ENCODE peak calls at places on chromosomes 1 and 21, in four cellular contexts. V is GM04504; G is NCI-H1092; M is CD8-positive, alpha-beta memory T cell. O is an unnamed sample.

GRCh38 chr1:189805735-189806134 is 671.9 kb downstream of the BRINP3 start:
- DNase-seq in G (no peak), V (no peak), M (no peak), O (no peak)

GRCh38 chr1:9589719-9590157 is 1.0 kb downstream of the TMEM201 start:
- DNase-seq in M (no peak), G (no peak), V (no peak), O (no peak)

GRCh38 chr1:62613325-62613727 is 16.0 kb downstream of the ANGPTL3 start:
- DNase-seq in G (no peak), V (no peak), M (no peak), O (no peak)

GRCh38 chr1:186079084-186079684 is 295.9 kb downstream of the TPR start:
- DNase-seq in V (no peak), G (no peak), M (no peak), O (no peak)

GRCh38 chr21:45926281-45926680 is 55.3 kb upstream of the COL6A1 start:
- DNase-seq in V (no peak), G (no peak), M (no peak), O (no peak)

GRCh38 chr21:16891821-16892220 is 621.0 kb upstream of the CXADR start:
- DNase-seq in M (no peak), V (peak; percentile 32), G (no peak), O (no peak)

GRCh38 chr21:36856643-36857042 is 109.8 kb downstream of the HLCS start:
- DNase-seq in M (no peak), G (no peak), V (no peak), O (no peak)

GRCh38 chr1:94919241-94920030 is 7.5 kb downstream of the CNN3 start:
- DNase-seq in M (no peak), G (no peak), V (no peak), O (no peak)

GRCh38 chr1:37692834-37693175 is 489 bp downstream of the CDCA8 start:
- DNase-seq in M (no peak), V (no peak), G (no peak), O (no peak)

GRCh38 chr21:41802684-41803083 is 35.8 kb upstream of the RIPK4 start:
- DNase-seq in V (peak; percentile 55), M (no peak), G (peak; percentile 37), O (no peak)

GRCh38 chr21:39666681-39667315 is 54.1 kb downstream of the B3GALT5 start:
- DNase-seq in G (no peak), M (no peak), V (no peak), O (no peak)

GRCh38 chr1:3133671-3134070 is 64.7 kb downstream of the PRDM16 start:
- DNase-seq in M (no peak), V (no peak), G (peak; percentile 28), O (no peak)